ENCODE peak calls at places on chromosomes 12 and 14, in five cellular contexts. B, V, X, J and A are unnamed samples.

GRCh38 chr12:121917950-121918678 is at the start of gene CFAP251:
- DNase-seq in B (no peak), V (peak), X (peak), J (peak), A (peak)

GRCh38 chr12:58537278-58537677 is 383.0 kb downstream of the LRIG3 start:
- DNase-seq in B (peak), V (no peak), X (no peak), J (no peak), A (no peak)

GRCh38 chr12:101691697-101692096 is 5.7 kb upstream of the CHPT1 start:
- DNase-seq in B (no peak), V (no peak), X (no peak), J (no peak), A (no peak)

GRCh38 chr14:33184587-33184986 is 245.9 kb downstream of the NPAS3 start:
- DNase-seq in B (no peak), V (peak), X (no peak), J (no peak), A (no peak)

GRCh38 chr12:67765969-67766368 is 117.4 kb downstream of the DYRK2 start:
- DNase-seq in B (no peak), V (no peak), X (no peak), J (no peak), A (no peak)

GRCh38 chr14:34172477-34173368 is 221.8 kb upstream of the EGLN3 start:
- DNase-seq in B (no peak), V (no peak), X (no peak), J (no peak), A (no peak)

GRCh38 chr12:77841467-77842054 is 10.9 kb downstream of the NAV3 start:
- DNase-seq in B (no peak), V (no peak), X (no peak), J (no peak), A (no peak)

GRCh38 chr14:95066427-95066986 is 90.8 kb downstream of the DICER1 start:
- DNase-seq in B (no peak), V (no peak), X (no peak), J (no peak), A (no peak)

GRCh38 chr12:95784886-95785285 is 5.7 kb downstream of the NTN4 start:
- DNase-seq in B (no peak), V (no peak), X (no peak), J (no peak), A (no peak)

GRCh38 chr12:60197589-60197988 is 601.8 kb downstream of the SLC16A7 start:
- DNase-seq in B (no peak), V (no peak), X (no peak), J (no peak), A (no peak)

GRCh38 chr12:12983420-12984035 is 16.5 kb downstream of the HEBP1 start:
- DNase-seq in B (peak), V (peak), X (no peak), J (peak), A (no peak)

GRCh38 chr12:66028388-66028787 is 102.2 kb downstream of the LLPH start:
- DNase-seq in B (no peak), V (no peak), X (no peak), J (no peak), A (no peak)

GRCh38 chr12:110245278-110245868 is 35.7 kb upstream of the ATP2A2 start:
- DNase-seq in B (no peak), V (no peak), X (peak), J (no peak), A (peak)

GRCh38 chr14:58796201-58796600 is 158.4 kb downstream of the DACT1 start:
- DNase-seq in B (no peak), V (no peak), X (no peak), J (no peak), A (no peak)

GRCh38 chr14:72714094-72714493 is 179.8 kb downstream of the DPF3 start:
- DNase-seq in B (no peak), V (no peak), X (peak), J (no peak), A (peak)

GRCh38 chr14:104268725-104269436 is 130.5 kb downstream of the KIF26A start:
- DNase-seq in B (no peak), V (no peak), X (no peak), J (no peak), A (no peak)

GRCh38 chr12:121663610-121663929 is 5.9 kb downstream of the MORN3 start:
- DNase-seq in B (no peak), V (no peak), X (no peak), J (no peak), A (no peak)

GRCh38 chr12:10288989-10289388 is 18.7 kb upstream of the KLRD1 start:
- DNase-seq in B (no peak), V (no peak), X (no peak), J (no peak), A (peak)

GRCh38 chr14:58280954-58281787 is 17.2 kb upstream of the ARID4A start:
- DNase-seq in B (peak), V (peak), X (no peak), J (peak), A (peak)

GRCh38 chr12:99767809-99768208 is 120.3 kb downstream of the GARIN6 start:
- DNase-seq in B (peak), V (peak), X (no peak), J (peak), A (no peak)

GRCh38 chr12:120007272-120007671 is 18.2 kb downstream of the BICDL1 start:
- DNase-seq in B (no peak), V (no peak), X (peak), J (no peak), A (peak)

GRCh38 chr12:58463050-58463449 is 457.3 kb downstream of the LRIG3 start:
- DNase-seq in B (no peak), V (no peak), X (no peak), J (no peak), A (no peak)

GRCh38 chr14:44149597-44149996 is 357.5 kb downstream of the FSCB start:
- DNase-seq in B (no peak), V (peak), X (no peak), J (peak), A (peak)

GRCh38 chr14:50362791-50363733 is 33.6 kb downstream of the CDKL1 start:
- DNase-seq in B (no peak), V (no peak), X (peak), J (no peak), A (peak)

GRCh38 chr12:12606793-12607589 is 4.7 kb upstream of the CREBL2 start:
- DNase-seq in B (no peak), V (no peak), X (no peak), J (no peak), A (no peak)

GRCh38 chr14:75430526-75430925 is 2.7 kb downstream of the JDP2 start:
- DNase-seq in B (no peak), V (no peak), X (no peak), J (peak), A (no peak)

GRCh38 chr14:95692109-95692508 is 5.9 kb downstream of the TCL1B start:
- DNase-seq in B (no peak), V (no peak), X (no peak), J (no peak), A (no peak)

GRCh38 chr14:81303258-81303935 is 82.6 kb upstream of the GTF2A1 start:
- DNase-seq in B (no peak), V (peak), X (peak), J (no peak), A (peak)

GRCh38 chr12:20442322-20442721 is 74.0 kb downstream of the PDE3A start:
- DNase-seq in B (no peak), V (no peak), X (no peak), J (no peak), A (no peak)

GRCh38 chr14:20622816-20623291 is 18.6 kb downstream of the OR6S1 start:
- DNase-seq in B (no peak), V (no peak), X (no peak), J (no peak), A (peak)

GRCh38 chr12:113591480-113591971 is 119.9 kb upstream of the LHX5 start:
- DNase-seq in B (no peak), V (peak), X (peak), J (no peak), A (peak)

GRCh38 chr12:12333407-12333831 is 16.6 kb downstream of the MANSC1 start:
- DNase-seq in B (no peak), V (peak), X (no peak), J (no peak), A (no peak)

GRCh38 chr14:54730156-54730961 is 163.4 kb downstream of the SAMD4A start:
- DNase-seq in B (peak), V (no peak), X (peak), J (no peak), A (peak)

GRCh38 chr14:36690301-36691020 is 28.8 kb downstream of the PAX9 start:
- DNase-seq in B (peak), V (no peak), X (no peak), J (no peak), A (no peak)

GRCh38 chr12:109753054-109753401 is 39.4 kb downstream of the FAM222A start:
- DNase-seq in B (no peak), V (no peak), X (no peak), J (no peak), A (no peak)

GRCh38 chr14:51607677-51608076 is 44.0 kb upstream of the FRMD6 start:
- DNase-seq in B (no peak), V (no peak), X (no peak), J (no peak), A (no peak)

GRCh38 chr12:100681074-100681473 is 107.6 kb downstream of the GAS2L3 start:
- DNase-seq in B (no peak), V (no peak), X (no peak), J (no peak), A (no peak)

GRCh38 chr12:5247144-5247543 is 184.8 kb upstream of the NTF3 start:
- DNase-seq in B (no peak), V (no peak), X (no peak), J (no peak), A (no peak)